ENCODE peak calls at places on chromosomes 6 and 20, in seven cellular contexts. One of them, this sample, is unnamed.

GRCh38 chr6:81751388-81752083 is 945 bp downstream of the TENT5A start:
- DNase-seq in pancreas: peak; percentile 86
- DNase-seq in NCI-H2029: peak; percentile 41
- DNase-seq in body of pancreas: peak; percentile 80
- DNase-seq in heart left ventricle: peak; percentile 74
- DNase-seq in nephron progenitor cell: peak; percentile 52
- DNase-seq in IMR-90: peak; percentile 38
- DNase-seq in this sample: peak; percentile 62

GRCh38 chr6:26311385-26312095 is 53.5 kb upstream of the BTN3A2 start:
- DNase-seq in pancreas: no peak
- DNase-seq in NCI-H2029: peak; percentile 68
- DNase-seq in body of pancreas: peak; percentile 38
- DNase-seq in heart left ventricle: no peak
- DNase-seq in nephron progenitor cell: peak; percentile 32
- DNase-seq in IMR-90: peak; percentile 73
- DNase-seq in this sample: peak; percentile 74

GRCh38 chr6:34295721-34296120 is 46.9 kb upstream of the SMIM29 start:
- DNase-seq in pancreas: no peak
- DNase-seq in NCI-H2029: no peak
- DNase-seq in body of pancreas: no peak
- DNase-seq in heart left ventricle: no peak
- DNase-seq in nephron progenitor cell: no peak
- DNase-seq in IMR-90: peak; percentile 69
- DNase-seq in this sample: no peak

GRCh38 chr6:41731561-41732086 is 3.8 kb downstream of the TFEB start:
- DNase-seq in pancreas: peak; percentile 19
- DNase-seq in NCI-H2029: no peak
- DNase-seq in body of pancreas: no peak
- DNase-seq in heart left ventricle: peak; percentile 17
- DNase-seq in nephron progenitor cell: no peak
- DNase-seq in IMR-90: no peak
- DNase-seq in this sample: no peak

GRCh38 chr20:61922936-61923335 is 142.7 kb downstream of the TAF4 start:
- DNase-seq in pancreas: peak; percentile 27
- DNase-seq in NCI-H2029: no peak
- DNase-seq in body of pancreas: no peak
- DNase-seq in heart left ventricle: no peak
- DNase-seq in nephron progenitor cell: no peak
- DNase-seq in IMR-90: no peak
- DNase-seq in this sample: no peak

GRCh38 chr20:60037120-60037499 is 78.9 kb downstream of the CDH26 start:
- DNase-seq in pancreas: no peak
- DNase-seq in NCI-H2029: no peak
- DNase-seq in body of pancreas: no peak
- DNase-seq in heart left ventricle: no peak
- DNase-seq in nephron progenitor cell: no peak
- DNase-seq in IMR-90: peak; percentile 59
- DNase-seq in this sample: no peak

GRCh38 chr20:36090223-36090622 is 64.3 kb upstream of the EPB41L1 start:
- DNase-seq in pancreas: no peak
- DNase-seq in NCI-H2029: no peak
- DNase-seq in body of pancreas: no peak
- DNase-seq in heart left ventricle: no peak
- DNase-seq in nephron progenitor cell: no peak
- DNase-seq in IMR-90: no peak
- DNase-seq in this sample: no peak

GRCh38 chr6:105045546-105045945 is 88.6 kb downstream of the LIN28B start:
- DNase-seq in pancreas: no peak
- DNase-seq in NCI-H2029: no peak
- DNase-seq in body of pancreas: no peak
- DNase-seq in heart left ventricle: no peak
- DNase-seq in nephron progenitor cell: no peak
- DNase-seq in IMR-90: peak; percentile 12
- DNase-seq in this sample: peak; percentile 7

GRCh38 chr6:170268216-170269129 is 22.4 kb downstream of the DLL1 start:
- DNase-seq in pancreas: peak; percentile 81
- DNase-seq in NCI-H2029: no peak
- DNase-seq in body of pancreas: peak; percentile 89
- DNase-seq in heart left ventricle: peak; percentile 9
- DNase-seq in nephron progenitor cell: no peak
- DNase-seq in IMR-90: no peak
- DNase-seq in this sample: no peak

GRCh38 chr6:133835901-133836300 is 53.0 kb upstream of the TCF21 start:
- DNase-seq in pancreas: no peak
- DNase-seq in NCI-H2029: no peak
- DNase-seq in body of pancreas: no peak
- DNase-seq in heart left ventricle: no peak
- DNase-seq in nephron progenitor cell: no peak
- DNase-seq in IMR-90: peak; percentile 37
- DNase-seq in this sample: no peak

GRCh38 chr20:62359491-62360121 is 7.5 kb downstream of the LAMA5 start:
- DNase-seq in pancreas: peak; percentile 81
- DNase-seq in NCI-H2029: no peak
- DNase-seq in body of pancreas: no peak
- DNase-seq in heart left ventricle: peak; percentile 85
- DNase-seq in nephron progenitor cell: no peak
- DNase-seq in IMR-90: no peak
- DNase-seq in this sample: no peak

GRCh38 chr20:1062334-1063015 is 55.9 kb upstream of the PSMF1 start:
- DNase-seq in pancreas: no peak
- DNase-seq in NCI-H2029: peak; percentile 53
- DNase-seq in body of pancreas: no peak
- DNase-seq in heart left ventricle: no peak
- DNase-seq in nephron progenitor cell: no peak
- DNase-seq in IMR-90: no peak
- DNase-seq in this sample: no peak

GRCh38 chr6:31558631-31559500 is 11.5 kb downstream of the NFKBIL1 start:
- DNase-seq in pancreas: no peak
- DNase-seq in NCI-H2029: no peak
- DNase-seq in body of pancreas: no peak
- DNase-seq in heart left ventricle: no peak
- DNase-seq in nephron progenitor cell: no peak
- DNase-seq in IMR-90: no peak
- DNase-seq in this sample: peak; percentile 52

GRCh38 chr6:108133594-108134179 is 32.1 kb upstream of the NR2E1 start:
- DNase-seq in pancreas: peak; percentile 91
- DNase-seq in NCI-H2029: peak; percentile 56
- DNase-seq in body of pancreas: peak; percentile 92
- DNase-seq in heart left ventricle: peak; percentile 63
- DNase-seq in nephron progenitor cell: peak; percentile 85
- DNase-seq in IMR-90: peak; percentile 74
- DNase-seq in this sample: peak; percentile 92

GRCh38 chr6:111604259-111605099 is 1.2 kb downstream of the TRAF3IP2 start:
- DNase-seq in pancreas: no peak
- DNase-seq in NCI-H2029: no peak
- DNase-seq in body of pancreas: peak; percentile 52
- DNase-seq in heart left ventricle: peak; percentile 85
- DNase-seq in nephron progenitor cell: no peak
- DNase-seq in IMR-90: peak; percentile 80
- DNase-seq in this sample: peak; percentile 88

GRCh38 chr6:163655217-163656121 is 241.0 kb downstream of the QKI start:
- DNase-seq in pancreas: no peak
- DNase-seq in NCI-H2029: no peak
- DNase-seq in body of pancreas: no peak
- DNase-seq in heart left ventricle: no peak
- DNase-seq in nephron progenitor cell: no peak
- DNase-seq in IMR-90: no peak
- DNase-seq in this sample: no peak

GRCh38 chr20:62602550-62602949 is 39.8 kb upstream of the SLCO4A1 start:
- DNase-seq in pancreas: no peak
- DNase-seq in NCI-H2029: no peak
- DNase-seq in body of pancreas: no peak
- DNase-seq in heart left ventricle: peak; percentile 48
- DNase-seq in nephron progenitor cell: no peak
- DNase-seq in IMR-90: no peak
- DNase-seq in this sample: no peak

GRCh38 chr20:63538204-63539091 is 1.3 kb upstream of the PTK6 start:
- DNase-seq in pancreas: peak; percentile 96
- DNase-seq in NCI-H2029: peak; percentile 73
- DNase-seq in body of pancreas: peak; percentile 98
- DNase-seq in heart left ventricle: no peak
- DNase-seq in nephron progenitor cell: no peak
- DNase-seq in IMR-90: peak; percentile 22
- DNase-seq in this sample: no peak

GRCh38 chr20:54429364-54429763 is 46.0 kb upstream of the DOK5 start:
- DNase-seq in pancreas: no peak
- DNase-seq in NCI-H2029: no peak
- DNase-seq in body of pancreas: no peak
- DNase-seq in heart left ventricle: no peak
- DNase-seq in nephron progenitor cell: no peak
- DNase-seq in IMR-90: no peak
- DNase-seq in this sample: no peak

GRCh38 chr6:111775145-111775936 is 97.9 kb downstream of the FYN start:
- DNase-seq in pancreas: no peak
- DNase-seq in NCI-H2029: no peak
- DNase-seq in body of pancreas: no peak
- DNase-seq in heart left ventricle: no peak
- DNase-seq in nephron progenitor cell: no peak
- DNase-seq in IMR-90: no peak
- DNase-seq in this sample: no peak

GRCh38 chr6:69935079-69935478 is 68.7 kb downstream of the COL19A1 start:
- DNase-seq in pancreas: no peak
- DNase-seq in NCI-H2029: no peak
- DNase-seq in body of pancreas: no peak
- DNase-seq in heart left ventricle: no peak
- DNase-seq in nephron progenitor cell: no peak
- DNase-seq in IMR-90: no peak
- DNase-seq in this sample: no peak

GRCh38 chr6:154606457-154606856 is 96.0 kb upstream of the CNKSR3 start:
- DNase-seq in pancreas: no peak
- DNase-seq in NCI-H2029: no peak
- DNase-seq in body of pancreas: no peak
- DNase-seq in heart left ventricle: no peak
- DNase-seq in nephron progenitor cell: no peak
- DNase-seq in IMR-90: no peak
- DNase-seq in this sample: no peak

GRCh38 chr6:22028403-22028802 is 268.4 kb downstream of the PRL start:
- DNase-seq in pancreas: no peak
- DNase-seq in NCI-H2029: no peak
- DNase-seq in body of pancreas: no peak
- DNase-seq in heart left ventricle: no peak
- DNase-seq in nephron progenitor cell: no peak
- DNase-seq in IMR-90: no peak
- DNase-seq in this sample: no peak

GRCh38 chr6:15437090-15437489 is 191.2 kb downstream of the JARID2 start:
- DNase-seq in pancreas: no peak
- DNase-seq in NCI-H2029: no peak
- DNase-seq in body of pancreas: no peak
- DNase-seq in heart left ventricle: no peak
- DNase-seq in nephron progenitor cell: no peak
- DNase-seq in IMR-90: no peak
- DNase-seq in this sample: no peak

GRCh38 chr6:32529697-32530429 is at the start of gene HLA-DRB5:
- DNase-seq in pancreas: no peak
- DNase-seq in NCI-H2029: no peak
- DNase-seq in body of pancreas: no peak
- DNase-seq in heart left ventricle: peak; percentile 33
- DNase-seq in nephron progenitor cell: no peak
- DNase-seq in IMR-90: no peak
- DNase-seq in this sample: no peak

GRCh38 chr6:71045296-71045695 is 88.4 kb upstream of the B3GAT2 start:
- DNase-seq in pancreas: no peak
- DNase-seq in NCI-H2029: no peak
- DNase-seq in body of pancreas: no peak
- DNase-seq in heart left ventricle: no peak
- DNase-seq in nephron progenitor cell: no peak
- DNase-seq in IMR-90: no peak
- DNase-seq in this sample: no peak

GRCh38 chr6:18538315-18538714 is 151.2 kb downstream of the RNF144B start:
- DNase-seq in pancreas: no peak
- DNase-seq in NCI-H2029: no peak
- DNase-seq in body of pancreas: no peak
- DNase-seq in heart left ventricle: no peak
- DNase-seq in nephron progenitor cell: no peak
- DNase-seq in IMR-90: no peak
- DNase-seq in this sample: no peak

GRCh38 chr6:14059791-14060436 is 57.7 kb upstream of the CD83 start:
- DNase-seq in pancreas: peak; percentile 74
- DNase-seq in NCI-H2029: peak; percentile 95
- DNase-seq in body of pancreas: peak; percentile 67
- DNase-seq in heart left ventricle: peak; percentile 81
- DNase-seq in nephron progenitor cell: no peak
- DNase-seq in IMR-90: no peak
- DNase-seq in this sample: no peak

GRCh38 chr6:75694406-75694805 is 54.6 kb upstream of the MYO6 start:
- DNase-seq in pancreas: no peak
- DNase-seq in NCI-H2029: no peak
- DNase-seq in body of pancreas: no peak
- DNase-seq in heart left ventricle: no peak
- DNase-seq in nephron progenitor cell: no peak
- DNase-seq in IMR-90: no peak
- DNase-seq in this sample: no peak

GRCh38 chr6:102028173-102028572 is 634.7 kb downstream of the GRIK2 start:
- DNase-seq in pancreas: no peak
- DNase-seq in NCI-H2029: no peak
- DNase-seq in body of pancreas: no peak
- DNase-seq in heart left ventricle: no peak
- DNase-seq in nephron progenitor cell: no peak
- DNase-seq in IMR-90: no peak
- DNase-seq in this sample: no peak

GRCh38 chr6:44216677-44217331 is at the start of gene MYMX:
- DNase-seq in pancreas: peak; percentile 77
- DNase-seq in NCI-H2029: no peak
- DNase-seq in body of pancreas: peak; percentile 75
- DNase-seq in heart left ventricle: no peak
- DNase-seq in nephron progenitor cell: peak; percentile 25
- DNase-seq in IMR-90: no peak
- DNase-seq in this sample: no peak

GRCh38 chr20:20184149-20184548 is 131.8 kb downstream of the CFAP61 start:
- DNase-seq in pancreas: no peak
- DNase-seq in NCI-H2029: no peak
- DNase-seq in body of pancreas: no peak
- DNase-seq in heart left ventricle: no peak
- DNase-seq in nephron progenitor cell: no peak
- DNase-seq in IMR-90: no peak
- DNase-seq in this sample: no peak

GRCh38 chr20:41587523-41587922 is 30.7 kb downstream of the CHD6 start:
- DNase-seq in pancreas: no peak
- DNase-seq in NCI-H2029: no peak
- DNase-seq in body of pancreas: no peak
- DNase-seq in heart left ventricle: no peak
- DNase-seq in nephron progenitor cell: no peak
- DNase-seq in IMR-90: no peak
- DNase-seq in this sample: no peak

GRCh38 chr6:168050861-168051586 is 28.0 kb downstream of the FRMD1 start:
- DNase-seq in pancreas: no peak
- DNase-seq in NCI-H2029: no peak
- DNase-seq in body of pancreas: no peak
- DNase-seq in heart left ventricle: no peak
- DNase-seq in nephron progenitor cell: no peak
- DNase-seq in IMR-90: no peak
- DNase-seq in this sample: peak; percentile 56

GRCh38 chr6:5738211-5738610 is 268.5 kb downstream of the NRN1 start:
- DNase-seq in pancreas: no peak
- DNase-seq in NCI-H2029: no peak
- DNase-seq in body of pancreas: no peak
- DNase-seq in heart left ventricle: no peak
- DNase-seq in nephron progenitor cell: no peak
- DNase-seq in IMR-90: no peak
- DNase-seq in this sample: no peak

GRCh38 chr6:157113389-157113788 is 209.9 kb downstream of the TMEM242 start:
- DNase-seq in pancreas: no peak
- DNase-seq in NCI-H2029: no peak
- DNase-seq in body of pancreas: no peak
- DNase-seq in heart left ventricle: no peak
- DNase-seq in nephron progenitor cell: no peak
- DNase-seq in IMR-90: no peak
- DNase-seq in this sample: no peak

GRCh38 chr20:33828912-33829560 is 17.9 kb downstream of the CHMP4B start:
- DNase-seq in pancreas: no peak
- DNase-seq in NCI-H2029: no peak
- DNase-seq in body of pancreas: peak; percentile 62
- DNase-seq in heart left ventricle: no peak
- DNase-seq in nephron progenitor cell: no peak
- DNase-seq in IMR-90: peak; percentile 33
- DNase-seq in this sample: no peak